ENCODE peak calls at places on chromosomes 13 and 19, in four cellular contexts. One of them, this sample, is unnamed.

GRCh38 chr13:42990147-42990990 is 1.7 kb downstream of the EPSTI1 start:
- DNase-seq in stimulated activated CD4-positive, alpha-beta T cell treated with anti-CD3 and anti-CD28 coated beads, Interleukin-1b, Interleukin-23, amount 100 ng/mL, for 24 hours: no peak
- DNase-seq in CD4-positive, alpha-beta T cell: no peak
- DNase-seq in smooth muscle cell of the brain vasculature: no peak
- DNase-seq in this sample: no peak

GRCh38 chr19:41597600-41598041 is 21.7 kb downstream of the CEACAM21 start:
- DNase-seq in smooth muscle cell of the brain vasculature: peak
- DNase-seq in stimulated activated CD4-positive, alpha-beta T cell treated with anti-CD3 and anti-CD28 coated beads, Interleukin-1b, Interleukin-23, amount 100 ng/mL, for 24 hours: peak
- DNase-seq in CD4-positive, alpha-beta T cell: peak
- DNase-seq in this sample: no peak

GRCh38 chr13:98987275-98987674 is 9.4 kb upstream of the DOCK9 start:
- DNase-seq in CD4-positive, alpha-beta T cell: no peak
- DNase-seq in stimulated activated CD4-positive, alpha-beta T cell treated with anti-CD3 and anti-CD28 coated beads, Interleukin-1b, Interleukin-23, amount 100 ng/mL, for 24 hours: no peak
- DNase-seq in smooth muscle cell of the brain vasculature: no peak
- DNase-seq in this sample: no peak

GRCh38 chr13:37369618-37370017 is 228.9 kb downstream of the POSTN start:
- DNase-seq in smooth muscle cell of the brain vasculature: no peak
- DNase-seq in CD4-positive, alpha-beta T cell: no peak
- DNase-seq in stimulated activated CD4-positive, alpha-beta T cell treated with anti-CD3 and anti-CD28 coated beads, Interleukin-1b, Interleukin-23, amount 100 ng/mL, for 24 hours: no peak
- DNase-seq in this sample: no peak

GRCh38 chr19:57363734-57364181 is 407 bp downstream of the TRAPPC2B start:
- DNase-seq in CD4-positive, alpha-beta T cell: no peak
- DNase-seq in smooth muscle cell of the brain vasculature: no peak
- DNase-seq in stimulated activated CD4-positive, alpha-beta T cell treated with anti-CD3 and anti-CD28 coated beads, Interleukin-1b, Interleukin-23, amount 100 ng/mL, for 24 hours: no peak
- DNase-seq in this sample: no peak

GRCh38 chr19:46294475-46294874 is 2.4 kb upstream of the HIF3A start:
- DNase-seq in stimulated activated CD4-positive, alpha-beta T cell treated with anti-CD3 and anti-CD28 coated beads, Interleukin-1b, Interleukin-23, amount 100 ng/mL, for 24 hours: no peak
- DNase-seq in CD4-positive, alpha-beta T cell: no peak
- DNase-seq in smooth muscle cell of the brain vasculature: no peak
- DNase-seq in this sample: no peak

GRCh38 chr13:31773538-31773937 is 34.2 kb downstream of the RXFP2 start:
- DNase-seq in CD4-positive, alpha-beta T cell: no peak
- DNase-seq in stimulated activated CD4-positive, alpha-beta T cell treated with anti-CD3 and anti-CD28 coated beads, Interleukin-1b, Interleukin-23, amount 100 ng/mL, for 24 hours: no peak
- DNase-seq in smooth muscle cell of the brain vasculature: no peak
- DNase-seq in this sample: no peak

GRCh38 chr19:5138606-5139594 is 170.0 kb downstream of the KDM4B start:
- DNase-seq in smooth muscle cell of the brain vasculature: peak
- DNase-seq in stimulated activated CD4-positive, alpha-beta T cell treated with anti-CD3 and anti-CD28 coated beads, Interleukin-1b, Interleukin-23, amount 100 ng/mL, for 24 hours: peak
- DNase-seq in CD4-positive, alpha-beta T cell: peak
- DNase-seq in this sample: no peak

GRCh38 chr19:13718733-13719132 is 45.6 kb upstream of the MRI1 start:
- DNase-seq in stimulated activated CD4-positive, alpha-beta T cell treated with anti-CD3 and anti-CD28 coated beads, Interleukin-1b, Interleukin-23, amount 100 ng/mL, for 24 hours: no peak
- DNase-seq in smooth muscle cell of the brain vasculature: peak
- DNase-seq in CD4-positive, alpha-beta T cell: no peak
- DNase-seq in this sample: no peak

GRCh38 chr19:57248646-57249045 is 8.2 kb downstream of the ZNF805 start:
- DNase-seq in stimulated activated CD4-positive, alpha-beta T cell treated with anti-CD3 and anti-CD28 coated beads, Interleukin-1b, Interleukin-23, amount 100 ng/mL, for 24 hours: no peak
- DNase-seq in CD4-positive, alpha-beta T cell: no peak
- DNase-seq in smooth muscle cell of the brain vasculature: no peak
- DNase-seq in this sample: no peak

GRCh38 chr13:111281751-111282311 is 38.6 kb upstream of the TEX29 start:
- DNase-seq in CD4-positive, alpha-beta T cell: no peak
- DNase-seq in smooth muscle cell of the brain vasculature: no peak
- DNase-seq in stimulated activated CD4-positive, alpha-beta T cell treated with anti-CD3 and anti-CD28 coated beads, Interleukin-1b, Interleukin-23, amount 100 ng/mL, for 24 hours: no peak
- DNase-seq in this sample: no peak

GRCh38 chr19:35310331-35310730 is 18.4 kb downstream of the MAG start:
- DNase-seq in smooth muscle cell of the brain vasculature: no peak
- DNase-seq in stimulated activated CD4-positive, alpha-beta T cell treated with anti-CD3 and anti-CD28 coated beads, Interleukin-1b, Interleukin-23, amount 100 ng/mL, for 24 hours: no peak
- DNase-seq in CD4-positive, alpha-beta T cell: no peak
- DNase-seq in this sample: no peak

GRCh38 chr19:1855040-1855827 is 7.0 kb upstream of the REXO1 start:
- DNase-seq in smooth muscle cell of the brain vasculature: no peak
- DNase-seq in stimulated activated CD4-positive, alpha-beta T cell treated with anti-CD3 and anti-CD28 coated beads, Interleukin-1b, Interleukin-23, amount 100 ng/mL, for 24 hours: peak
- DNase-seq in CD4-positive, alpha-beta T cell: peak
- DNase-seq in this sample: no peak

GRCh38 chr13:33931397-33931987 is 113.5 kb downstream of the RFC3 start:
- DNase-seq in CD4-positive, alpha-beta T cell: no peak
- DNase-seq in stimulated activated CD4-positive, alpha-beta T cell treated with anti-CD3 and anti-CD28 coated beads, Interleukin-1b, Interleukin-23, amount 100 ng/mL, for 24 hours: no peak
- DNase-seq in smooth muscle cell of the brain vasculature: peak
- DNase-seq in this sample: peak

GRCh38 chr13:112624040-112624439 is 36.1 kb upstream of the TUBGCP3 start:
- DNase-seq in CD4-positive, alpha-beta T cell: no peak
- DNase-seq in stimulated activated CD4-positive, alpha-beta T cell treated with anti-CD3 and anti-CD28 coated beads, Interleukin-1b, Interleukin-23, amount 100 ng/mL, for 24 hours: no peak
- DNase-seq in smooth muscle cell of the brain vasculature: no peak
- DNase-seq in this sample: no peak

GRCh38 chr19:47111682-47112165 is 1.9 kb downstream of the ZC3H4 start:
- DNase-seq in stimulated activated CD4-positive, alpha-beta T cell treated with anti-CD3 and anti-CD28 coated beads, Interleukin-1b, Interleukin-23, amount 100 ng/mL, for 24 hours: no peak
- DNase-seq in CD4-positive, alpha-beta T cell: no peak
- DNase-seq in smooth muscle cell of the brain vasculature: no peak
- DNase-seq in this sample: no peak

GRCh38 chr13:27926644-27927434 is 7.0 kb downstream of the PDX1 start:
- DNase-seq in stimulated activated CD4-positive, alpha-beta T cell treated with anti-CD3 and anti-CD28 coated beads, Interleukin-1b, Interleukin-23, amount 100 ng/mL, for 24 hours: no peak
- DNase-seq in smooth muscle cell of the brain vasculature: no peak
- DNase-seq in CD4-positive, alpha-beta T cell: no peak
- DNase-seq in this sample: no peak

GRCh38 chr19:858868-859843 is at the start of gene CFD:
- DNase-seq in CD4-positive, alpha-beta T cell: no peak
- DNase-seq in stimulated activated CD4-positive, alpha-beta T cell treated with anti-CD3 and anti-CD28 coated beads, Interleukin-1b, Interleukin-23, amount 100 ng/mL, for 24 hours: no peak
- DNase-seq in smooth muscle cell of the brain vasculature: no peak
- DNase-seq in this sample: no peak

GRCh38 chr13:24215732-24216131 is 55.2 kb downstream of the SPATA13 start:
- DNase-seq in smooth muscle cell of the brain vasculature: no peak
- DNase-seq in CD4-positive, alpha-beta T cell: no peak
- DNase-seq in stimulated activated CD4-positive, alpha-beta T cell treated with anti-CD3 and anti-CD28 coated beads, Interleukin-1b, Interleukin-23, amount 100 ng/mL, for 24 hours: no peak
- DNase-seq in this sample: no peak

GRCh38 chr19:57814505-57815246 is at the start of gene ZNF552:
- DNase-seq in smooth muscle cell of the brain vasculature: peak
- DNase-seq in CD4-positive, alpha-beta T cell: peak
- DNase-seq in stimulated activated CD4-positive, alpha-beta T cell treated with anti-CD3 and anti-CD28 coated beads, Interleukin-1b, Interleukin-23, amount 100 ng/mL, for 24 hours: peak
- DNase-seq in this sample: peak

GRCh38 chr19:30453768-30454167 is 81.6 kb downstream of the ZNF536 start:
- DNase-seq in stimulated activated CD4-positive, alpha-beta T cell treated with anti-CD3 and anti-CD28 coated beads, Interleukin-1b, Interleukin-23, amount 100 ng/mL, for 24 hours: no peak
- DNase-seq in CD4-positive, alpha-beta T cell: no peak
- DNase-seq in smooth muscle cell of the brain vasculature: no peak
- DNase-seq in this sample: no peak